ENCODE peak calls at places on chromosomes 6 and 20, in four cellular contexts. U is fibroblast of lung, K is Kasumi-1, L is GF-D8. A is an unnamed sample.

GRCh38 chr6:46876126-46876525 is 45.6 kb downstream of the ADGRF5 start:
- DNase-seq in L (no peak), K (peak), U (no peak), A (no peak)

GRCh38 chr6:127436578-127437110 is 22.5 kb downstream of the KIAA0408 start:
- DNase-seq in L (no peak), U (no peak), K (no peak), A (no peak)

GRCh38 chr6:132161283-132161682 is 210.1 kb upstream of the CCN2 start:
- DNase-seq in K (peak), L (no peak), U (peak), A (peak)

GRCh38 chr6:107819976-107820551 is 4.0 kb downstream of the SCML4 start:
- DNase-seq in L (no peak), U (no peak), K (no peak), A (no peak)

GRCh38 chr6:53746442-53747103 is 48.2 kb upstream of the LRRC1 start:
- DNase-seq in K (no peak), L (no peak), U (no peak), A (no peak)

GRCh38 chr20:4108495-4109306 is 93.3 kb upstream of the RNF24 start:
- DNase-seq in L (peak), K (peak), U (peak), A (peak)

GRCh38 chr6:152587473-152587872 is 49.7 kb downstream of the SYNE1 start:
- DNase-seq in L (peak), U (no peak), K (peak), A (peak)

GRCh38 chr6:48826884-48827701 is 636.0 kb downstream of the MMUT start:
- DNase-seq in U (peak), L (no peak), K (no peak), A (peak)

GRCh38 chr6:159961523-159961922 is 7.4 kb upstream of the IGF2R start:
- DNase-seq in L (no peak), U (no peak), K (peak), A (peak)

GRCh38 chr6:31575952-31576684 is 753 bp downstream of the TNF start:
- DNase-seq in K (no peak), U (no peak), L (peak), A (no peak)

GRCh38 chr20:62365814-62366369 is 1.2 kb downstream of the LAMA5 start:
- DNase-seq in L (no peak), U (no peak), K (peak), A (peak)

GRCh38 chr6:8064638-8065518 is 689 bp upstream of the BLOC1S5 start:
- DNase-seq in U (no peak), K (no peak), L (no peak), A (peak)

GRCh38 chr20:35840403-35840802 is 68.6 kb downstream of the PHF20 start:
- DNase-seq in U (no peak), L (no peak), K (no peak), A (no peak)

GRCh38 chr20:49862607-49863200 is 50.1 kb downstream of the SLC9A8 start:
- DNase-seq in U (no peak), K (peak), L (no peak), A (no peak)

GRCh38 chr20:4289875-4290274 is 274.5 kb upstream of the RNF24 start:
- DNase-seq in L (no peak), U (no peak), K (no peak), A (no peak)

GRCh38 chr20:58843128-58843556 is 7.6 kb downstream of the GNAS-AS1 start:
- DNase-seq in U (no peak), K (no peak), L (no peak), A (no peak)

GRCh38 chr6:108671790-108672189 is 111.1 kb downstream of the FOXO3 start:
- DNase-seq in L (no peak), U (no peak), K (no peak), A (no peak)

GRCh38 chr6:148985499-148985898 is 238.7 kb downstream of the UST start:
- DNase-seq in U (no peak), K (no peak), L (no peak), A (no peak)

GRCh38 chr6:31272856-31273626 is 1.1 kb upstream of the HLA-C start:
- DNase-seq in K (no peak), L (no peak), U (no peak), A (peak)

GRCh38 chr6:34056301-34056700 is 89.6 kb downstream of the GRM4 start:
- DNase-seq in L (no peak), K (no peak), U (peak), A (no peak)

GRCh38 chr20:61968932-61969331 is 96.7 kb downstream of the TAF4 start:
- DNase-seq in K (no peak), U (no peak), L (no peak), A (no peak)

GRCh38 chr20:63064310-63064709 is 57.5 kb upstream of the BHLHE23 start:
- DNase-seq in U (no peak), K (no peak), L (no peak), A (no peak)

GRCh38 chr20:57840066-57840465 is 130.3 kb upstream of the PMEPA1 start:
- DNase-seq in U (no peak), K (no peak), L (no peak), A (no peak)

GRCh38 chr20:59735917-59736316 is 131.6 kb downstream of the PHACTR3 start:
- DNase-seq in L (no peak), U (no peak), K (no peak), A (no peak)

GRCh38 chr6:21873562-21873961 is 280.0 kb downstream of the SOX4 start:
- DNase-seq in L (no peak), U (peak), K (no peak), A (no peak)

A was measured in OCI-M1.